ENCODE peak calls at places on chromosomes 1 and 21, in five cellular contexts. M, N, O, S and J are unnamed samples.

GRCh38 chr1:26360051-26360806 is 6.3 kb upstream of the CRYBG2 start:
- DNase-seq in S (no peak), M (no peak), N (no peak), O (no peak), J (no peak)

GRCh38 chr21:19553930-19554615 is 1150.5 kb upstream of the TMPRSS15 start:
- DNase-seq in M (no peak), O (no peak), S (no peak), N (no peak), J (no peak)

GRCh38 chr1:203149188-203149840 is 21.8 kb downstream of the ADORA1 start:
- DNase-seq in M (no peak), N (no peak), S (no peak), O (no peak), J (no peak)

GRCh38 chr1:221069178-221069903 is 190.1 kb downstream of the HLX start:
- DNase-seq in O (no peak), N (no peak), M (no peak), S (no peak), J (no peak)

GRCh38 chr1:91511386-91511785 is 10.7 kb downstream of the CDC7 start:
- DNase-seq in O (no peak), M (peak), N (no peak), S (no peak), J (no peak)

GRCh38 chr1:70288171-70288570 is 66.4 kb downstream of the ANKRD13C start:
- DNase-seq in M (no peak), N (no peak), S (no peak), O (no peak), J (no peak)

GRCh38 chr1:173210716-173211231 is 3.6 kb upstream of the TNFSF4 start:
- DNase-seq in N (no peak), S (no peak), M (no peak), O (no peak), J (no peak)

GRCh38 chr1:173140733-173141132 is 66.4 kb downstream of the TNFSF4 start:
- DNase-seq in O (no peak), N (no peak), S (no peak), M (no peak), J (no peak)

GRCh38 chr1:65069186-65069585 is 78.8 kb upstream of the AK4 start:
- DNase-seq in M (no peak), O (no peak), S (no peak), N (no peak), J (no peak)

GRCh38 chr21:39384674-39385298 is 35.9 kb upstream of the HMGN1 start:
- DNase-seq in S (no peak), N (no peak), O (no peak), M (peak), J (no peak)

GRCh38 chr1:62746809-62747138 is 37.2 kb upstream of the ATG4C start:
- DNase-seq in O (no peak), M (no peak), N (no peak), S (no peak), J (no peak)

GRCh38 chr1:1442069-1442770 is 6.7 kb downstream of the VWA1 start:
- DNase-seq in S (no peak), N (no peak), O (no peak), M (no peak), J (no peak)

GRCh38 chr1:220786337-220787068 is at the start of gene MTARC1:
- DNase-seq in M (no peak), O (no peak), S (no peak), N (peak), J (peak)

GRCh38 chr21:42073140-42074099 is 2.3 kb downstream of the UMODL1 start:
- DNase-seq in S (no peak), N (no peak), O (no peak), M (no peak), J (no peak)

GRCh38 chr1:213266983-213267772 is 216.1 kb downstream of the RPS6KC1 start:
- DNase-seq in S (no peak), N (no peak), M (no peak), O (no peak), J (no peak)

GRCh38 chr1:182841368-182841988 is 2.3 kb downstream of the DHX9 start:
- DNase-seq in S (no peak), N (no peak), M (peak), O (no peak), J (no peak)

GRCh38 chr1:169545472-169545871 is 40.8 kb downstream of the F5 start:
- DNase-seq in N (no peak), M (no peak), S (no peak), O (no peak), J (no peak)

GRCh38 chr1:11931845-11932244 is 2.7 kb upstream of the PLOD1 start:
- DNase-seq in S (no peak), O (no peak), M (no peak), N (no peak), J (no peak)

GRCh38 chr1:44294588-44295007 is 60.5 kb downstream of the ERI3 start:
- DNase-seq in M (peak), O (no peak), S (peak), N (peak), J (peak)

GRCh38 chr1:14494931-14495330 is 103.6 kb upstream of the KAZN start:
- DNase-seq in S (no peak), O (no peak), N (no peak), M (no peak), J (no peak)

GRCh38 chr1:209593747-209594146 is 10.2 kb downstream of the CAMK1G start:
- DNase-seq in N (no peak), S (no peak), O (no peak), M (no peak), J (no peak)

GRCh38 chr1:31793586-31794285 is 22.1 kb downstream of the SPOCD1 start:
- DNase-seq in S (no peak), N (no peak), O (no peak), M (no peak), J (peak)

GRCh38 chr21:18655927-18656326 is 252.3 kb upstream of the TMPRSS15 start:
- DNase-seq in M (no peak), O (no peak), S (no peak), N (no peak), J (no peak)

GRCh38 chr1:157770442-157771043 is 6.4 kb downstream of the FCRL2 start:
- DNase-seq in S (no peak), N (no peak), O (no peak), M (no peak), J (no peak)

GRCh38 chr1:234865171-234866006 is 255.4 kb upstream of the IRF2BP2 start:
- DNase-seq in O (no peak), M (no peak), N (no peak), S (no peak), J (no peak)

GRCh38 chr1:31501505-31501904 is 74.8 kb upstream of the TINAGL1 start:
- DNase-seq in M (no peak), S (no peak), N (no peak), O (no peak), J (no peak)

GRCh38 chr1:209642817-209643216 is 9.4 kb downstream of the LAMB3 start:
- DNase-seq in M (no peak), S (no peak), N (peak), O (no peak), J (no peak)

GRCh38 chr1:108505766-108506075 is 54.2 kb upstream of the EEIG2 start:
- DNase-seq in M (no peak), S (no peak), N (no peak), O (no peak), J (no peak)

DNA sequence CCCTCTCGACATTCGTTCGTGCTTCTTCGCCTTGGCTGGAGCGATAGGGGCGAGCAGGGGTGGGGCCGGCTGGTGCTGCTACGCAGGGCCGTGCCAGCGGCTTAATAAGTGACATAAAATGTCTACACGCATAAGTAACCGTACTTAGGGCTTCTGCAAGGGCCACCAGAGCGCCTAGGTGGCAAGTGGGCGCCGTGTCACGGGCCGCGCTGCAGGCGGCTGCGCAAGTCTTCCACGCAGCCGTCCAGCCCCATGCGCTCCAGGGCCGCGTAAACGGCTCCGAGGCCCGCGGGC is 4.8 kb downstream of the TNFRSF25 start:
- DNase-seq in O (no peak), N (no peak), M (no peak), S (no peak), J (no peak)
- H3K27ac ChIP-seq in O (no peak), N (no peak), M (no peak), S (peak), J (no peak)

DNA sequence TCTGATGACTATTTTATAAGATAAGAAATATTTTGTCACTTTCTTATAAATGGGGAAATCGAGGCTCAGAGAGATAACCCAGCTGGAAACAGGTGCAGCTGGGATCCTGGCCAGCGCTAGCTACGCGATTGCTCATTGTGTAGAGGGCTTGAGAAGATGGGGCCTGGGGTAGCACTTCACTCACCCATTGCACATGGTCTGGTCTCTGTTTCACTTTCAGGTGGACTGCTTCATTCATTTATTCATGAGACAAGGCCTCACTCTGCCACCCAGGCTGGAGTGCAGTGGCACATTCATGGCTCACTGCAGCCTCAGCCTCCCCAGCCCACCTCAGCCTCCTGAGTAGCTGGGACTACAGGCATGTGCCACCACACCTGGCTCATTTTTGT is 23.8 kb downstream of the UBE4B start:
- DNase-seq in N (no peak), S (no peak), M (no peak), O (no peak), J (no peak)
- H3K27ac ChIP-seq in N (no peak), S (no peak), M (peak), O (peak), J (peak)

DNA sequence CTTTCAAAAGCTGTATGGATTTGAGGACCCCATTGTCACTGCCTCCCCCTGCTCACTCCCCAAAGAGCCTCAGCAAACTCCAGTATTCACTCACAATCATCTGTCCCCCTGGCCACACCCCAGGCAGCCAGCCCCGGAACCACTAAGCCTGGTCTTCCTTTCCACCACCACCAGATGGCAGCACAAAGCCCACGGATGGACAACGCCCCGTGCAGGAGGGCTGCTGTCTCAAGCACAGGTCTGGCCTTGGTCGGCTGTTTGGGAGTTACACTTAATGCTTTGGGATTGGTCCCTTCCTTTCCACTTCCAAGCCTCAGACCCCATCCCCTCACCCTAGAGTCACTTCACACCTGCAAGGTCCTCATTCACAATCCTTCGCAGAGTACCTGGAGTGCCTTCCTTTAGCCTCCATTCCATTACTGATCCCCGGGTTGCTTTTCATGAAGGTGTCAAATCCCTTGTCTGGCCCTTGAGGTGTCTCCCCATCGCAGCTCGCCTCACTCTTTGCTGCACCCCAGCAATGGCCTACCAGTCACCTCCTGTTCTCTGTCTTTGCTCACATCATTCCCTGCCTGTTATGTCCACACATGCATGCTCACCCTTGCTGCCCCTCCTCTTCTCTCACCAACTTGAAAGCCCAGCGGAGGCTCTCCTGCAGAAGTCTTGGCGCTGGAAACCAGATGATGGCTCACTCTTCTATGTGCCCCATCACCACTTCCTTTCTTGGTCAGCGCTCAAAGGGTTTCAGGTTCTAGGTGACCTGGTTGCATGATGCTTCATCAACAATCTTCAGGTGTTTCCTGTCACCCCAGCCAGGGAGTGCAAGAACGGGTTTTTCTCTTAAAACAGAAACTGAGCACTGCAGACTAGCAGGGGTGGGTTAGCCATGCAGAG is 24.9 kb upstream of the KCNA2 start:
- DNase-seq in O (no peak), M (peak), N (peak), S (no peak), J (peak)
- H3K27ac ChIP-seq in O (no peak), M (no peak), N (no peak), S (no peak), J (no peak)

DNA sequence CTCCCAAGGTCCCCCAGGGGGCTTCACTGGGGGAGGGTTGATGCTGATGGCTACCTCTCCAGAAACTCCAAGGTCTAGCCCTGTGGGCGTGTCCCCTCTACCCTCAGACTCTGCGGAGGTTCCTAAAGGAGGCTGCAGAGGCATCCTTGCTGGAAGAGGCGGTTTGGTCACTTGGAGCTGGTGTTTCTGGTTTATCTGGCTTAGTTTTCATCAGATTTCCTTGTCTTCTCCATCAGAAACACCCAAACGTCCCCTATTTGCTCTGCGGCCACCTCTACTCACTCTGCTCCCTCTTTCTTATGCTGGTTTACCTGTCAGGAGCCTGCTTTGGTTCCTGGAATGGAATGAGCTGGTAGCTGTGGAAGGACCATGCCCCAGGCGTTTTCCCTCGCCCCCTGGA is 2.5 kb downstream of the PKP1 start:
- DNase-seq in O (no peak), S (no peak), N (no peak), M (no peak), J (no peak)
- H3K27ac ChIP-seq in O (no peak), S (no peak), N (no peak), M (no peak), J (no peak)

GRCh38 chr1:186680031-186681012 is at the start of gene PTGS2:
- DNase-seq in S (peak), N (peak), M (peak), O (peak), J (peak)
- H3K27ac ChIP-seq in S (peak), N (peak), M (peak), O (peak), J (peak)

GRCh38 chr21:34705032-34705431 is 36.2 kb downstream of the CLIC6 start:
- DNase-seq in M (no peak), S (no peak), N (no peak), O (no peak), J (peak)
- H3K27ac ChIP-seq in M (no peak), S (no peak), N (no peak), O (no peak), J (peak)

GRCh38 chr1:89889336-89889640 is 68.5 kb downstream of the LRRC8D start:
- DNase-seq in M (no peak), N (no peak), S (no peak), O (no peak), J (no peak)
- H3K27ac ChIP-seq in M (no peak), N (no peak), S (no peak), O (no peak), J (no peak)

DNA sequence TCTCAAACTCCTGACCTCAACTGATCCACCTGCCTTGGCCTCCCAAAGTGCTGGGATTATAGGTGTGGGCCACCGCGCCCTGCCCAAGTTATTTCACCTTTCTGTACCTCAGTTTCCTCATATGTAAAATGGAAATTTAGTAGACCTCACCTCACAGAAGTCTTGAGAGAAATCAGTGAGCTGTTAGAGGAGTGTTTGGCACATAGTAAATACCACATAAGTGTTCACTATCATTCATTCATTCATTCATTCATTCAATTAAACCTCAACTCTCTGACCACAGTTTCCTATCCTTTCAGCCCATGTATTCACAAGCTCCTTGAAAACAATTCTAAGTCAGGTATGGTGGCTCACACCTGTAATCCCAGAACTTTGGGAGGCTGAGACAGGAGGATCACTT is 3.8 kb upstream of the FGR start:
- DNase-seq in S (no peak), O (no peak), N (no peak), M (no peak), J (no peak)
- H3K27ac ChIP-seq in S (no peak), O (no peak), N (no peak), M (no peak), J (no peak)

DNA sequence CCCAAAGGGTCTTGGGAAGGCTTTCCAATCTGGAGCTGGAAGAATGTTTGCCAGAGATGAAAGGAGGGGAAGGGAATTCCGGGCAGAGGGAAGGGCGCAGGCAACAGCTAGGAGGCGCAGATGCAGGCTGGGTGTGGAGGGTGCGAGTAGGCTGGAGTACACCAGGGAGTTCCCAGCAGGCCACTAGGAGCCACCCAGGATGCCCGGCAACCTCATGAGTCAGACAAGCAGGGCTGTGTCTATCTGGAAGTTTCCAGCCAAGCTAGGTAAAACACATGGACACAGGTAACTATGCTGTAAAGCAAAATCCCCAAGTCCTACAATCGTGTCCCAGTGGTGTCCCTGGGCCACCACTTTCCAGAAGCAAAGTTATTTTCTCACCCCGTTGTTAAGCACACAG is 998 bp upstream of the NBL1 start:
- DNase-seq in N (no peak), M (peak), O (no peak), S (no peak), J (no peak)
- H3K27ac ChIP-seq in N (peak), M (no peak), O (peak), S (peak), J (peak)